ENCODE peak calls at places on chromosomes 2 and 18, in four cellular contexts. W is body of pancreas, H is thyroid gland, U is adrenal gland. L is an unnamed sample.

GRCh38 chr2:45007961-45008295 is 1.3 kb downstream of the SIX2 start:
- DNase-seq in H (no peak), W (no peak), U (no peak), L (no peak)

GRCh38 chr2:213232649-213233437 is 51.4 kb upstream of the SPAG16 start:
- DNase-seq in W (no peak), H (peak; percentile 23), U (no peak), L (no peak)

GRCh38 chr2:221677688-221678087 is 105.6 kb upstream of the EPHA4 start:
- DNase-seq in W (no peak), U (no peak), H (no peak), L (no peak)

GRCh38 chr2:224038830-224039079 is 331 bp downstream of the SERPINE2 start:
- DNase-seq in U (no peak), H (no peak), W (no peak), L (no peak)

GRCh38 chr2:104026726-104027125 is 827.2 kb upstream of the POU3F3 start:
- DNase-seq in W (no peak), H (no peak), U (no peak), L (no peak)

GRCh38 chr2:38499921-38500634 is 102.7 kb downstream of the HNRNPLL start:
- DNase-seq in W (peak; percentile 4), U (no peak), H (peak; percentile 35), L (peak; percentile 64)

GRCh38 chr2:235896061-235896460 is 272.1 kb downstream of the GBX2 start:
- DNase-seq in W (no peak), H (no peak), U (no peak), L (no peak)

GRCh38 chr2:119753041-119753929 is 6.4 kb upstream of the PTPN4 start:
- DNase-seq in W (peak; percentile 40), U (peak; percentile 36), H (no peak), L (no peak)

GRCh38 chr2:172285760-172286159 is 141.6 kb upstream of the ITGA6 start:
- DNase-seq in H (no peak), U (no peak), W (no peak), L (no peak)

GRCh38 chr18:28086530-28087172 is 90.3 kb downstream of the CDH2 start:
- DNase-seq in W (peak; percentile 16), U (peak; percentile 62), H (no peak), L (no peak)

GRCh38 chr2:177302552-177302951 is 38.0 kb upstream of the NFE2L2 start:
- DNase-seq in H (peak; percentile 71), U (no peak), W (no peak), L (no peak)

GRCh38 chr18:63701952-63702351 is 808 bp upstream of the SERPINB11 start:
- DNase-seq in U (no peak), W (no peak), H (no peak), L (no peak)

GRCh38 chr18:28176933-28177827 is at the start of gene CDH2:
- DNase-seq in W (no peak), U (peak; percentile 92), H (peak; percentile 34), L (peak; percentile 20)

GRCh38 chr18:35267161-35267651 is 22.8 kb downstream of the ZSCAN30 start:
- DNase-seq in W (peak; percentile 73), H (peak; percentile 81), U (peak; percentile 64), L (peak; percentile 85)

GRCh38 chr18:22170421-22171262 is 1.3 kb downstream of the GATA6 start:
- DNase-seq in W (peak; percentile 67), H (peak; percentile 67), U (peak; percentile 65), L (peak; percentile 62)
- H3K27me3 ChIP-seq in W (no peaks in the 10 kb centered on the region), H (peaks cover 28% of the 10 kb centered on the region), U (no peaks in the 10 kb centered on the region), L (no peaks in the 10 kb centered on the region)

DNA sequence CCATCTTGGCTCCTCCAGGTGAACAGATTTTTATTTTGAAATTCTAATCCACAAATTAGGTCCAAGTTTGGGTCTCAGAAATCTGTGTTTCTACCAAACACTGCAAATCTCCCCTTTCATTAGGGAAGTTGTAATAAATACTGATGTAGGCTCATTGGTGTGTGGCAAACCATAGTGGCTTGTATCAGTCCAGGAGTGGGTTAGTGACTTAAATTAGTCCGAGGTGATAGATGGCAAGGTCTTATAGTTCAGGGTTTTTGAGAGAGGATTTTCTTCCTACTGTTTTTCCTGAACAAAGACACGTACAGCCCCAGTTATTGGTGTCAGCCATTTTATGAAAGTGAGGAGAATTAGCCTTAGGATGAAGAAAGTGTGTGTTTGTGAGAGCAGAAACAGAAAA is 74.6 kb downstream of the RPRM start:
- DNase-seq in U (no peak), W (no peak), H (no peak), L (no peak)
- H3K27ac ChIP-seq in U (no peak overlapping the region), W (no peak overlapping the region), H (no peak overlapping the region), L (no peak overlapping the region)

DNA sequence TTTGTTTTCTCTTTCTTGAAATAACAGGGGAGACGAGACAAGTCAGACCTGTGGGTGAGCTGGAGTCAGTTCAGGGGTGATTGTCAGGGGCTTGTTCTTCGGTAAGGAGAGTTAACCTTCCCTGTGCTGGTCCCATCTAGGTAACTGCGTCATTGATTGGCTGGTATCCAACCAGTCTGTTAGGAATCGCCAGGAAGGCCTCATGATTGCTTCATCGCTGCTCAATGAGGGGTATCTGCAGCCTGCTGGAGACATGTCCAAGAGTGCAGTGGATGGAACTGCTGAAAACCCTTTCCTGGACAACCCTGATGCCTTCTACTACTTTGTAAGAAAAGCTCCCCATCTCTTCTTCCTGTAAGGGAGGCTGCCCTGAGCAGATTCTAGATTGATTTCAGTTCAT is 21.3 kb downstream of the PLEK start:
- DNase-seq in H (no peak), U (no peak), W (no peak), L (no peak)
- H3K4me3 ChIP-seq in H (no peak overlapping the region), U (no peak overlapping the region), W (no peak overlapping the region), L (no peak overlapping the region)

GRCh38 chr2:88198308-88198707 is 28.2 kb downstream of the THNSL2 start:
- DNase-seq in H (no peak), U (no peak), W (no peak), L (no peak)
- H3K27me3 ChIP-seq in H (no peaks in the 10 kb centered on the region), U (peaks cover 29% of the 10 kb centered on the region), W (no peaks in the 10 kb centered on the region), L (peaks cover 6% of the 10 kb centered on the region)

GRCh38 chr2:69768217-69768616 is 26.3 kb downstream of the ANXA4 start:
- DNase-seq in H (no peak), W (no peak), U (no peak), L (no peak)

GRCh38 chr2:69767034-69767433 is 25.1 kb downstream of the ANXA4 start:
- DNase-seq in H (peak; percentile 59), U (no peak), W (no peak), L (no peak)

GRCh38 chr2:69770747-69771146 is 28.8 kb downstream of the ANXA4 start:
- DNase-seq in W (no peak), U (no peak), H (no peak), L (no peak)

GRCh38 chr2:69770193-69770702 is 28.3 kb downstream of the ANXA4 start:
- DNase-seq in W (peak; percentile 27), U (peak; percentile 37), H (no peak), L (no peak)

DNA sequence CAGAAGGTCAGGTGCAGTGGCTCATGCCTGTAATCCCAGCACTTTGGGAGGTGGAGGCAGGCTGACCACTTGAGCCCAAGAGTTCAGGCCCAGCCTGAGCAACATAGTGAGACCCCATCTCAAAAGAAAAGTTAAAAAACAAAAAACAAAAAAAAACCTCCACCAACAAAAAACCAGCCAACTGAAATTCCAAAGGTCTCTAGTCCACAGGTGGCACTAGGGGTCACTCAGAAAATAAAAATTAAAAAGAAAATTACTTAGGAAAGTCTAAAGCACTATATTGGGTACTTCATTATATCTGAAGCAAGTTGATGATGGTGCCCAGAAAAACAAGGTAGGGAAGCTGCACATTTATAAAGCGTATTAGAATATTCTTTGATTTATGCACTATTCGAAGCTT is 26.9 kb downstream of the ANXA4 start:
- DNase-seq in H (no peak), U (no peak), W (no peak), L (no peak)
- H3K27ac ChIP-seq in H (no peak overlapping the region), U (no peak overlapping the region), W (peak overlapping the region; percentile 67), L (no peak overlapping the region)

GRCh38 chr2:105402809-105403208 is 4.0 kb upstream of the FHL2 start:
- DNase-seq in W (no peak), H (no peak), U (no peak), L (no peak)

GRCh38 chr2:105403785-105404698 is 5.2 kb upstream of the FHL2 start:
- DNase-seq in H (no peak), U (peak; percentile 79), W (no peak), L (peak; percentile 73)

GRCh38 chr2:105403241-105403784 is 4.5 kb upstream of the FHL2 start:
- DNase-seq in W (no peak), H (no peak), U (no peak), L (no peak)

GRCh38 chr2:105400138-105400540 is 1.3 kb upstream of the FHL2 start:
- DNase-seq in H (no peak), U (no peak), W (no peak), L (no peak)

DNA sequence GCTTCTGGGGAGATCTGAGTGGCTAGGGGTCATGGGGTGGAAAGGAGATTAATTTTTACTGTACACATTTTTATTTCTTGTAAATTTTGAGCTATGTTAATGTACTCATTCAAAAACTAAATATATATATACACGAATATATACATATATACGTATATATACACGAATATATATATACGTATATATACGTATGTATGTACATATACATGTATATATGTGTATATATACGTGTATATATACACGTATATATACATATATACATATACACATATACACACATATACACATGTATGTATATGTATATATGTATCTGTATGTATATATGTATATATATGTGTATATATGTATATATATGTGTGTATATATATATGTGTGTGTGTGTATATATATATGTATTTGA is 3.0 kb upstream of the FHL2 start:
- DNase-seq in W (no peak), U (no peak), H (no peak), L (no peak)
- H3K4me3 ChIP-seq in W (no peak overlapping the region), U (no peak overlapping the region), H (no peak overlapping the region), L (no peak overlapping the region)

GRCh38 chr2:176161041-176161785 is 4.1 kb downstream of the HOXD3 start:
- DNase-seq in H (no peak), W (no peak), U (no peak), L (no peak)
- H3K27me3 ChIP-seq in H (peaks cover 79% of the 10 kb centered on the region), W (no peaks in the 10 kb centered on the region), U (no peaks in the 10 kb centered on the region), L (no peaks in the 10 kb centered on the region)

DNA sequence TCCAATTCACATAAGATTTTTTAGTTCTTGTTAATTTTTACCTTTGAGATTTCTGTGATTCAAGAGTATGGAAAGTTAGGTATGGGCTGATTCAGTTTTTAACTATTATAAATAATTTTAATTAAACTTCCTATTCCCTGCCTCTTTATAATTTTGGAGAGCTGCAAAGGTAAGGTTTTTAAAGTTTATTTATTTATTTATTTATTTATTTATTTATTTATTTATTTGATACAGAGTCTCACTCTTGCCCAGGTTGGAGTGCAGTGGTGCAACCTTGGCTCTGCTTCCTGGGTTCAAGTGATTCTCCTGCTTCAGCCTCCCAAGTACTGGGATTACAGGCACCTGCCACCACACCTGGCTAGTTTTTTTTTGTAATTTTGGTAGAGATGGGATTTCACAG is 215.5 kb upstream of the FIGN start:
- DNase-seq in H (no peak), W (no peak), U (no peak), L (no peak)
- H3K27ac ChIP-seq in H (no peak overlapping the region), W (no peak overlapping the region), U (no peak overlapping the region), L (no peak overlapping the region)

GRCh38 chr2:96863575-96864342 is 5.9 kb upstream of the ANKRD39 start:
- DNase-seq in U (no peak), W (no peak), H (no peak), L (no peak)
- H3K4me3 ChIP-seq in U (no peak overlapping the region), W (no peak overlapping the region), H (no peak overlapping the region), L (no peak overlapping the region)

L was measured in uterus.